ENCODE peak calls at places on chromosomes 1 and 21, in four cellular contexts. One of them, this sample, is unnamed.

GRCh38 chr21:34916446-34916845 is 132.7 kb downstream of the RUNX1 start:
- DNase-seq in ascending aorta: no peak
- DNase-seq in left ventricle myocardium inferior: no peak
- DNase-seq in naive thymus-derived CD4-positive, alpha-beta T cell: no peak
- DNase-seq in this sample: no peak

GRCh38 chr1:191240925-191241324 is 763.3 kb upstream of the BRINP3 start:
- DNase-seq in ascending aorta: no peak
- DNase-seq in left ventricle myocardium inferior: no peak
- DNase-seq in naive thymus-derived CD4-positive, alpha-beta T cell: no peak
- DNase-seq in this sample: no peak

GRCh38 chr1:119253366-119253765 is 112.9 kb upstream of the WARS2 start:
- DNase-seq in naive thymus-derived CD4-positive, alpha-beta T cell: no peak
- DNase-seq in ascending aorta: no peak
- DNase-seq in left ventricle myocardium inferior: no peak
- DNase-seq in this sample: no peak

GRCh38 chr21:45406801-45407628 is 2.0 kb downstream of the COL18A1 start:
- DNase-seq in ascending aorta: no peak
- DNase-seq in naive thymus-derived CD4-positive, alpha-beta T cell: no peak
- DNase-seq in left ventricle myocardium inferior: peak
- DNase-seq in this sample: peak

GRCh38 chr1:2194898-2195673 is 514 bp upstream of the FAAP20 start:
- DNase-seq in left ventricle myocardium inferior: peak
- DNase-seq in naive thymus-derived CD4-positive, alpha-beta T cell: peak
- DNase-seq in ascending aorta: peak
- DNase-seq in this sample: peak

GRCh38 chr1:72050551-72050950 is 231.8 kb downstream of the NEGR1 start:
- DNase-seq in left ventricle myocardium inferior: no peak
- DNase-seq in naive thymus-derived CD4-positive, alpha-beta T cell: no peak
- DNase-seq in ascending aorta: no peak
- DNase-seq in this sample: no peak

GRCh38 chr1:62438163-62438562 is 1.3 kb downstream of the USP1 start:
- DNase-seq in ascending aorta: no peak
- DNase-seq in left ventricle myocardium inferior: no peak
- DNase-seq in naive thymus-derived CD4-positive, alpha-beta T cell: no peak
- DNase-seq in this sample: no peak

GRCh38 chr1:80155371-80155770 is 1148.8 kb upstream of the ADGRL4 start:
- DNase-seq in naive thymus-derived CD4-positive, alpha-beta T cell: no peak
- DNase-seq in ascending aorta: no peak
- DNase-seq in left ventricle myocardium inferior: no peak
- DNase-seq in this sample: no peak

GRCh38 chr1:154943649-154944421 is 7.3 kb upstream of the PMVK start:
- DNase-seq in naive thymus-derived CD4-positive, alpha-beta T cell: peak
- DNase-seq in ascending aorta: no peak
- DNase-seq in left ventricle myocardium inferior: no peak
- DNase-seq in this sample: no peak

GRCh38 chr1:37866491-37866890 is 7.1 kb upstream of the MTF1 start:
- DNase-seq in ascending aorta: no peak
- DNase-seq in naive thymus-derived CD4-positive, alpha-beta T cell: no peak
- DNase-seq in left ventricle myocardium inferior: no peak
- DNase-seq in this sample: no peak

GRCh38 chr1:221858758-221859157 is 116.9 kb upstream of the DUSP10 start:
- DNase-seq in left ventricle myocardium inferior: no peak
- DNase-seq in ascending aorta: no peak
- DNase-seq in naive thymus-derived CD4-positive, alpha-beta T cell: no peak
- DNase-seq in this sample: no peak

GRCh38 chr1:161723459-161724149 is 2.3 kb downstream of the FCRLB start:
- DNase-seq in left ventricle myocardium inferior: no peak
- DNase-seq in naive thymus-derived CD4-positive, alpha-beta T cell: no peak
- DNase-seq in ascending aorta: no peak
- DNase-seq in this sample: no peak

GRCh38 chr1:150961756-150962155 is 12.9 kb downstream of the CERS2 start:
- DNase-seq in ascending aorta: no peak
- DNase-seq in naive thymus-derived CD4-positive, alpha-beta T cell: no peak
- DNase-seq in left ventricle myocardium inferior: no peak
- DNase-seq in this sample: no peak

GRCh38 chr1:8684590-8684989 is 132.8 kb downstream of the RERE start:
- DNase-seq in naive thymus-derived CD4-positive, alpha-beta T cell: no peak
- DNase-seq in left ventricle myocardium inferior: no peak
- DNase-seq in ascending aorta: no peak
- DNase-seq in this sample: no peak

GRCh38 chr1:224203243-224204016 is 20.4 kb downstream of the DEGS1 start:
- DNase-seq in naive thymus-derived CD4-positive, alpha-beta T cell: no peak
- DNase-seq in ascending aorta: no peak
- DNase-seq in left ventricle myocardium inferior: peak
- DNase-seq in this sample: peak

GRCh38 chr1:237032029-237032428 is 10.0 kb upstream of the RYR2 start:
- DNase-seq in ascending aorta: no peak
- DNase-seq in naive thymus-derived CD4-positive, alpha-beta T cell: no peak
- DNase-seq in left ventricle myocardium inferior: no peak
- DNase-seq in this sample: no peak

GRCh38 chr1:20640183-20640597 is 6.9 kb downstream of the PINK1 start:
- DNase-seq in ascending aorta: no peak
- DNase-seq in left ventricle myocardium inferior: no peak
- DNase-seq in naive thymus-derived CD4-positive, alpha-beta T cell: peak
- DNase-seq in this sample: peak

GRCh38 chr1:27864264-27864895 is 8.0 kb upstream of the THEMIS2 start:
- DNase-seq in naive thymus-derived CD4-positive, alpha-beta T cell: peak
- DNase-seq in ascending aorta: no peak
- DNase-seq in left ventricle myocardium inferior: peak
- DNase-seq in this sample: no peak

GRCh38 chr1:55870076-55870475 is 654.9 kb upstream of the USP24 start:
- DNase-seq in naive thymus-derived CD4-positive, alpha-beta T cell: no peak
- DNase-seq in ascending aorta: no peak
- DNase-seq in left ventricle myocardium inferior: no peak
- DNase-seq in this sample: no peak

GRCh38 chr1:204859885-204860284 is 10.8 kb upstream of the NFASC start:
- DNase-seq in naive thymus-derived CD4-positive, alpha-beta T cell: no peak
- DNase-seq in left ventricle myocardium inferior: peak
- DNase-seq in ascending aorta: no peak
- DNase-seq in this sample: no peak

GRCh38 chr1:115534106-115534505 is 107.7 kb upstream of the VANGL1 start:
- DNase-seq in naive thymus-derived CD4-positive, alpha-beta T cell: no peak
- DNase-seq in left ventricle myocardium inferior: no peak
- DNase-seq in ascending aorta: no peak
- DNase-seq in this sample: no peak

GRCh38 chr1:74964508-74964907 is 169.7 kb upstream of the LHX8 start:
- DNase-seq in ascending aorta: no peak
- DNase-seq in naive thymus-derived CD4-positive, alpha-beta T cell: no peak
- DNase-seq in left ventricle myocardium inferior: no peak
- DNase-seq in this sample: peak

GRCh38 chr1:227938911-227939790 is 8.6 kb downstream of the WNT9A start:
- DNase-seq in ascending aorta: peak
- DNase-seq in naive thymus-derived CD4-positive, alpha-beta T cell: no peak
- DNase-seq in left ventricle myocardium inferior: no peak
- DNase-seq in this sample: peak

GRCh38 chr1:153774780-153775431 is at the start of gene SLC27A3:
- DNase-seq in naive thymus-derived CD4-positive, alpha-beta T cell: peak
- DNase-seq in left ventricle myocardium inferior: peak
- DNase-seq in ascending aorta: no peak
- DNase-seq in this sample: peak

GRCh38 chr1:31657972-31658510 is 13.4 kb upstream of the PEF1 start:
- DNase-seq in naive thymus-derived CD4-positive, alpha-beta T cell: no peak
- DNase-seq in left ventricle myocardium inferior: no peak
- DNase-seq in ascending aorta: no peak
- DNase-seq in this sample: no peak

GRCh38 chr1:87061742-87062156 is 147.3 kb downstream of the HS2ST1 start:
- DNase-seq in ascending aorta: no peak
- DNase-seq in left ventricle myocardium inferior: no peak
- DNase-seq in naive thymus-derived CD4-positive, alpha-beta T cell: no peak
- DNase-seq in this sample: no peak

GRCh38 chr1:62177621-62178020 is 17.0 kb upstream of the L1TD1 start:
- DNase-seq in naive thymus-derived CD4-positive, alpha-beta T cell: no peak
- DNase-seq in left ventricle myocardium inferior: no peak
- DNase-seq in ascending aorta: no peak
- DNase-seq in this sample: no peak

GRCh38 chr1:51661081-51661518 is 44.2 kb downstream of the OSBPL9 start:
- DNase-seq in left ventricle myocardium inferior: no peak
- DNase-seq in ascending aorta: no peak
- DNase-seq in naive thymus-derived CD4-positive, alpha-beta T cell: no peak
- DNase-seq in this sample: no peak

GRCh38 chr1:57421366-57421765 is 2.5 kb downstream of the DAB1 start:
- DNase-seq in naive thymus-derived CD4-positive, alpha-beta T cell: no peak
- DNase-seq in ascending aorta: no peak
- DNase-seq in left ventricle myocardium inferior: no peak
- DNase-seq in this sample: no peak

GRCh38 chr1:57424231-57425027 is 569 bp upstream of the DAB1 start:
- DNase-seq in left ventricle myocardium inferior: peak
- DNase-seq in ascending aorta: no peak
- DNase-seq in naive thymus-derived CD4-positive, alpha-beta T cell: no peak
- DNase-seq in this sample: peak

GRCh38 chr1:57422271-57423134 is 1.4 kb downstream of the DAB1 start:
- DNase-seq in ascending aorta: no peak
- DNase-seq in naive thymus-derived CD4-positive, alpha-beta T cell: no peak
- DNase-seq in left ventricle myocardium inferior: peak
- DNase-seq in this sample: peak

GRCh38 chr1:57423135-57424131 is at the start of gene DAB1:
- DNase-seq in left ventricle myocardium inferior: no peak
- DNase-seq in ascending aorta: no peak
- DNase-seq in naive thymus-derived CD4-positive, alpha-beta T cell: peak
- DNase-seq in this sample: peak
- H3K4me3 ChIP-seq in left ventricle myocardium inferior: peak
- H3K4me3 ChIP-seq in ascending aorta: peak
- H3K4me3 ChIP-seq in naive thymus-derived CD4-positive, alpha-beta T cell: no peak
- H3K4me3 ChIP-seq in this sample: peak

GRCh38 chr1:96520542-96520941 is 201.0 kb upstream of the PTBP2 start:
- DNase-seq in left ventricle myocardium inferior: no peak
- DNase-seq in naive thymus-derived CD4-positive, alpha-beta T cell: no peak
- DNase-seq in ascending aorta: no peak
- DNase-seq in this sample: no peak
- H3K4me3 ChIP-seq in left ventricle myocardium inferior: no peak
- H3K4me3 ChIP-seq in naive thymus-derived CD4-positive, alpha-beta T cell: no peak
- H3K4me3 ChIP-seq in ascending aorta: no peak
- H3K4me3 ChIP-seq in this sample: no peak

DNA sequence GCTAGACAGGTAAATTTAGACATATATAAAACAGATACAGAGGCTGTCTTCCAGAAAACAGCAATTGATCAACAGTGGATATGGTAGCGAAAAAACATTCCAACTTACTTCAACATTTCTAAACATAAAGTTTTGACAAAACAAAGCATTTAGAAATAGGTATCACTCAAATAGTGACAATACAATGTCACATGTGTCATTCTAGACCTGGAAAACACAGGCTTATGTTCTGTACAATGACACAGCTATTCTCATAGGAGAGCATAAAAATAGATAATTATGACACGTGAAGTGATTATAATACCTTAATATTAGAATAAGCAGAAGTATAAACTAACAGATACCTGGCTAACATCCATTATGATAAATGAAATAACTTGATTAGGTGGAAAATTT is 8.0 kb upstream of the DCAF6 start:
- DNase-seq in ascending aorta: no peak
- DNase-seq in naive thymus-derived CD4-positive, alpha-beta T cell: no peak
- DNase-seq in left ventricle myocardium inferior: no peak
- DNase-seq in this sample: no peak
- H3K4me3 ChIP-seq in ascending aorta: no peak
- H3K4me3 ChIP-seq in naive thymus-derived CD4-positive, alpha-beta T cell: no peak
- H3K4me3 ChIP-seq in left ventricle myocardium inferior: no peak
- H3K4me3 ChIP-seq in this sample: peak

DNA sequence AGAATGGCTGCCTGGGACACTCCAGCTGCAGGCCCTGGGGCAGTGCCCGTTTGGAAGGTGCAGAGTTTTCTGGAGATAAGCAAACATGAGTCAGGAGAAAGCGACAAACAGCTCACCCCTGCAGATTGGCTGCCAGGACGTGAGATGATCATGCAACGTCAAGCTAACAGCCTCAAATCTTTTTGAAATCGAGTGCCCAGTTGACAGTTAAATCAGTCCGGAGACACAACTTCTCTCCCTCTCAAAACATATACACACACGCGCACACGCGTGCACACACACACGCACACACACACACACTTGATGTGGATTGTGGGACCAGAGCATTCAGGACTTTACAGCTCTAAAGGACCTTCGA is 49.4 kb downstream of the TENT5C start:
- DNase-seq in naive thymus-derived CD4-positive, alpha-beta T cell: no peak
- DNase-seq in left ventricle myocardium inferior: peak
- DNase-seq in ascending aorta: no peak
- DNase-seq in this sample: peak
- H3K4me3 ChIP-seq in naive thymus-derived CD4-positive, alpha-beta T cell: peak
- H3K4me3 ChIP-seq in left ventricle myocardium inferior: no peak
- H3K4me3 ChIP-seq in ascending aorta: no peak
- H3K4me3 ChIP-seq in this sample: no peak

GRCh38 chr1:39158330-39159086 is 46.0 kb upstream of the MACF1 start:
- DNase-seq in naive thymus-derived CD4-positive, alpha-beta T cell: no peak
- DNase-seq in ascending aorta: no peak
- DNase-seq in left ventricle myocardium inferior: no peak
- DNase-seq in this sample: peak
- H3K4me3 ChIP-seq in naive thymus-derived CD4-positive, alpha-beta T cell: no peak
- H3K4me3 ChIP-seq in ascending aorta: no peak
- H3K4me3 ChIP-seq in left ventricle myocardium inferior: no peak
- H3K4me3 ChIP-seq in this sample: peak

This sample was measured in right lobe of liver.